ENCODE peak calls at places on chromosomes 16 and 17, in four cellular contexts. G is upper lobe of right lung, F is thoracic aorta, K is heart right ventricle. Z is an unnamed sample. For H3K4me1 and H3K27me3, the result is how much of the 10 kb centered on the place peaks cover.

GRCh38 chr17:64622931-64623654 is 39.0 kb downstream of the SMURF2 start:
- DNase-seq in G (no peak), F (no peak), K (no peak), Z (no peak)

GRCh38 chr17:57561072-57561861 is 183.8 kb downstream of the CCDC182 start:
- DNase-seq in G (no peak), F (no peak), K (no peak), Z (no peak)

GRCh38 chr17:56478836-56479447 is 114.6 kb upstream of the NOG start:
- DNase-seq in G (no peak), F (no peak), K (no peak), Z (no peak)

GRCh38 chr17:50630524-50631194 is 4.0 kb upstream of the ABCC3 start:
- DNase-seq in G (peak), F (no peak), K (peak), Z (peak)

GRCh38 chr17:46848534-46848933 is 2.8 kb upstream of the WNT9B start:
- DNase-seq in G (no peak), F (no peak), K (no peak), Z (no peak)

GRCh38 chr17:21397341-21398050 is 21.3 kb downstream of the KCNJ12 start:
- DNase-seq in G (no peak), F (no peak), K (no peak), Z (no peak)

GRCh38 chr17:63960430-63960829 is 12.3 kb downstream of the SCN4A start:
- DNase-seq in G (no peak), F (no peak), K (no peak), Z (no peak)

GRCh38 chr17:56737741-56738161 is 96.0 kb downstream of the C17orf67 start:
- DNase-seq in G (no peak), F (no peak), K (no peak), Z (no peak)

GRCh38 chr16:85436636-85437160 is 176.4 kb upstream of the GSE1 start:
- DNase-seq in G (no peak), F (no peak), K (no peak), Z (no peak)

GRCh38 chr17:37051839-37052238 is 103.1 kb downstream of the AATF start:
- DNase-seq in G (no peak), F (no peak), K (no peak), Z (no peak)

GRCh38 chr16:85347213-85347591 is 234.9 kb upstream of the CIBAR2 start:
- DNase-seq in G (no peak), F (no peak), K (no peak), Z (no peak)

GRCh38 chr17:65115721-65116312 is 21.4 kb upstream of the RGS9 start:
- DNase-seq in G (no peak), F (no peak), K (no peak), Z (no peak)

GRCh38 chr16:89292443-89293078 is 75.1 kb downstream of the ZNF778 start:
- DNase-seq in G (no peak), F (no peak), K (no peak), Z (no peak)

GRCh38 chr16:73124665-73125064 is 76.7 kb upstream of the ZFHX3 start:
- DNase-seq in G (no peak), F (no peak), K (no peak), Z (no peak)

GRCh38 chr16:24974859-24975258 is 40.3 kb downstream of the ARHGAP17 start:
- DNase-seq in G (no peak), F (no peak), K (no peak), Z (no peak)

GRCh38 chr16:22888791-22889190 is 74.8 kb downstream of the HS3ST2 start:
- DNase-seq in G (no peak), F (no peak), K (no peak), Z (no peak)

GRCh38 chr17:74430706-74431567 is 951 bp upstream of the GPRC5C start:
- DNase-seq in G (peak), F (peak), K (peak), Z (no peak)

GRCh38 chr16:15440852-15441251 is 6.5 kb downstream of the BMERB1 start:
- DNase-seq in G (no peak), F (no peak), K (no peak), Z (no peak)

GRCh38 chr16:83113317-83113716 is 486.5 kb downstream of the CDH13 start:
- DNase-seq in G (no peak), F (no peak), K (no peak), Z (no peak)

GRCh38 chr17:3865166-3865565 is 19.1 kb upstream of the NCBP3 start:
- DNase-seq in G (peak), F (no peak), K (no peak), Z (no peak)

GRCh38 chr17:81682565-81683207 is 911 bp downstream of the ARL16 start:
- DNase-seq in G (no peak), F (no peak), K (no peak), Z (no peak)

GRCh38 chr16:57900796-57901479 is 70.0 kb downstream of the CNGB1 start:
- DNase-seq in G (no peak), F (no peak), K (no peak), Z (no peak)

GRCh38 chr17:77476920-77477805 is 336.4 kb downstream of the SEC14L1 start:
- DNase-seq in G (no peak), F (peak), K (peak), Z (no peak)

GRCh38 chr17:51256101-51256500 is 3.7 kb downstream of the MBTD1 start:
- DNase-seq in G (no peak), F (no peak), K (no peak), Z (no peak)

GRCh38 chr16:70687172-70687531 is 1.3 kb upstream of the MTSS2 start:
- DNase-seq in G (no peak), F (no peak), K (peak), Z (no peak)

GRCh38 chr17:13102477-13102876 is 84.7 kb upstream of the ELAC2 start:
- DNase-seq in G (no peak), F (no peak), K (no peak), Z (no peak)

GRCh38 chr17:3843935-3844516 is 2.0 kb downstream of the NCBP3 start:
- DNase-seq in G (no peak), F (no peak), K (no peak), Z (no peak)

GRCh38 chr16:54265558-54266213 is 20.9 kb downstream of the IRX3 start:
- DNase-seq in G (no peak), F (no peak), K (no peak), Z (no peak)

GRCh38 chr17:6995500-6996255 is at the start of gene ALOX12:
- DNase-seq in G (no peak), F (no peak), K (no peak), Z (no peak)

GRCh38 chr17:2595736-2596135 is 2.3 kb downstream of the PAFAH1B1 start:
- DNase-seq in G (no peak), F (no peak), K (no peak), Z (no peak)

GRCh38 chr16:59907671-59908070 is 1173.6 kb upstream of the GOT2 start:
- DNase-seq in G (no peak), F (no peak), K (no peak), Z (no peak)

GRCh38 chr16:28569011-28569410 is 15.3 kb downstream of the SGF29 start:
- DNase-seq in G (no peak), F (no peak), K (no peak), Z (no peak)

GRCh38 chr16:16146380-16147315 is 76.6 kb downstream of the ABCC6 start:
- DNase-seq in G (no peak), F (no peak), K (no peak), Z (no peak)

GRCh38 chr17:29717817-29718216 is 95.1 kb upstream of the CORO6 start:
- DNase-seq in G (no peak), F (no peak), K (no peak), Z (no peak)
- H3K4me1 ChIP-seq in G (under half), F (under half), K (under half), Z (under half)

DNA sequence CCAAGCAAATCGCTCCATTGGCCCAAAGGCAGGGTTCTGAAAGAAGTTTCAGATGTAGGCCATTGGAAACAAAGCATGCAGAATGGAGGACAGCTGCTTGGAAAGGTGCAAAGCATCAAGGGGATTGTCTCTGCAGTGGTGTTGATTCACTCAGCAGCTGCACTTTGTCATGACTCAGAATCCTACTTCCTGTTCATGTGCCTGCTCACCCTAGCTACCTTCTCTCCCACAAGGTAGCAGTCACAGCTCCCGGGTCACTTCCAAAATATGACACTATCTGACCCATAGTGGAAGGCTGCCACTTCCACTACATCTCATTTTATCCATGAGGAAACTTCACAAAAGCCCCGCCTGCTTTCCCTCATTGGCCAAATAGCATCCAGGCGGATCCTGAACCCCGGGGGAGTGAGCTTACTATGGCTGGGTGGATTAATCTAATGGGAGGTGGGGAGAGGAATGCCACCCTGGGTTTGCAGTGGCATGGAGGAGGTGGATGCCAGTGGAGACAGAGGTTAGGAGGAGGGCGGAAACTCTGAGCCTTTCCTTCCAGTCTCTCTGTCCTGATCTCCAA is 74.7 kb upstream of the NKD1 start:
- DNase-seq in G (no peak), F (no peak), K (no peak), Z (peak)
- H3K4me3 ChIP-seq in G (no peak), F (no peak), K (no peak), Z (no peak)

DNA sequence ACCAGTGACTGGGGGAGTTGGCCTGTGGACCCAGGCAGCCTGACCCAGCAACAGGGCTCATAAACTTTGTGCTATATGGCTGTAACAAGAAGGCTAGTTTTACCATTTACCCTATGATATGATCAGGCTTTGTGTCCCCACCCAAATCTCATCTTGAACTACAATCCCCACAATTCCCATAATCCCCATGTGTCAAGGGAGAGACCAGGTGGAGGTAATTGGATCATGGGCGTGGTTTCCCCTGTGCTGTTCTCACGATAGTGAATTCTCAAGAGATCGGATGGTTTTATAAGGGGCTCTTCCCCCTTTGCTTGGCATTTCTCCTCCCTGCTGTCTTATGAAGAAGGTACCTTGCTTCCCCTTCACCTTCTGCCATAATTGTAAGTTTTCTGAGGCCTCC is 111.2 kb upstream of the NLRP1 start:
- DNase-seq in G (no peak), F (no peak), K (no peak), Z (no peak)
- H3K27me3 ChIP-seq in G (under half), F (under half), K (under half), Z (under half)

GRCh38 chr16:86507173-86508027 is 2.9 kb upstream of the FOXF1 start:
- DNase-seq in G (no peak), F (no peak), K (no peak), Z (no peak)

GRCh38 chr16:86505185-86505898 is 5.0 kb upstream of the FOXF1 start:
- DNase-seq in G (no peak), F (no peak), K (no peak), Z (no peak)

GRCh38 chr16:86504315-86505184 is 5.8 kb upstream of the FOXF1 start:
- DNase-seq in G (no peak), F (no peak), K (no peak), Z (no peak)

GRCh38 chr16:86508028-86508946 is 2.0 kb upstream of the FOXF1 start:
- DNase-seq in G (no peak), F (no peak), K (no peak), Z (peak)

GRCh38 chr16:86505899-86506864 is 4.1 kb upstream of the FOXF1 start:
- DNase-seq in G (no peak), F (no peak), K (no peak), Z (no peak)
- H3K4me1 ChIP-seq in G (under half), F (under half), K (under half), Z (under half)

GRCh38 chr17:48023408-48024148 is 14.0 kb downstream of the COPZ2 start:
- DNase-seq in G (peak), F (peak), K (peak), Z (peak)
- H3K4me3 ChIP-seq in G (peak), F (peak), K (peak), Z (no peak)

GRCh38 chr17:8151641-8152111 is 528 bp downstream of the PER1 start:
- DNase-seq in G (peak), F (peak), K (peak), Z (no peak)
- H3K27me3 ChIP-seq in G (under half), F (under half), K (under half), Z (under half)

DNA sequence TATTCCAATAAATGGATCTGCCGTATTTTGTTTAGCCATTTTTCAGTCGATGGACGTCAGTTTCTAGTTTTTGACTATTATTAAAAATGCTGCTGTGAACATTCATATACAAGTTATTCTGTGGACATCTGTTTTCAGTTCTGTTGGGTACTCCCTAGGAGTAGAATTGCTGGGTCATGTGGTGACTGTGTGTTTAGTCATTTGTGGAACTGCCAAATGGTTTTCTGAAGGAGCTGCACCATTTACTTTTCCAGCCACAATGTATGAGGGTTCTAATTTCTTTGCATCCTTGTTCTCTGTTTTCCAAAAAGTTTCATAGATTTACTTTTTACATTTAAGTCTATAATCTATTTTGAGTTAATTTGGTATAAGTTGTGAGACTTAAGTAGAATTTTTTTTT is 29.5 kb downstream of the CYLD start:
- DNase-seq in G (no peak), F (no peak), K (no peak), Z (no peak)
- H3K4me1 ChIP-seq in G (under half), F (under half), K (under half), Z (half or more)

Z was measured in CD4-positive, CD25-positive, alpha-beta regulatory T cell.